ENCODE peak calls at places on chromosomes 6 and 20, in nine cellular contexts. B is activated naive CD8-positive, alpha-beta T cell treated with anti-CD3 and anti-CD28 coated beads for 36 hours; N is cardiac fibroblast; R is nucleus accumbens; H is GM04504; L is iPS-NIHi11; G is fibroblast of the conjunctiva; D is NCI-H187 treated with DMSO at 0.1 percent for 48 hours; Q is activated T-helper 1 cell treated with anti-CD3 and anti-CD28 coated beads, Interleukin-12 subunit alpha, Interleukin-12 subunit beta, Interleukin-2, Interleukin-4 antibody, amounts not matched to agents 30 ng/mL and 10 ng/mL and 1 ng/mL, durations not matched to agents 14 hours and 24 hours and 36 hours. E is an unnamed sample.
A peak's percentile ranks its signal among the peaks of the same experiment; 100 is the strongest.

GRCh38 chr6:27873101-27874030 is 38.8 kb downstream of the OR2B2 start:
- DNase-seq in B (peak; percentile 78), N (peak; percentile 86), R (no peak), H (no peak), L (no peak), G (peak; percentile 90), D (peak; percentile 59), Q (peak; percentile 78), E (peak; percentile 78)

GRCh38 chr6:151647871-151648639 is 154.2 kb downstream of the CCDC170 start:
- DNase-seq in B (peak; percentile 10), N (peak; percentile 1), R (no peak), H (no peak), L (peak; percentile 53), G (no peak), D (no peak), Q (no peak), E (no peak)

GRCh38 chr6:26205161-26205624 is 118.0 kb downstream of the HFE start:
- DNase-seq in B (peak; percentile 84), N (peak; percentile 93), R (peak; percentile 68), H (peak; percentile 66), L (peak; percentile 38), G (peak; percentile 82), D (peak; percentile 38), Q (peak; percentile 78), E (peak; percentile 90)

GRCh38 chr20:46709459-46710148 is at the start of gene SLC2A10:
- DNase-seq in B (peak; percentile 7), N (peak; percentile 70), R (peak; percentile 43), H (peak; percentile 37), L (peak; percentile 86), G (peak; percentile 21), D (no peak), Q (no peak), E (peak; percentile 72)

GRCh38 chr20:46308258-46309157 is at the start of gene CDH22:
- DNase-seq in B (peak; percentile 44), N (peak; percentile 32), R (peak; percentile 73), H (no peak), L (peak; percentile 83), G (no peak), D (no peak), Q (no peak), E (peak; percentile 22)

GRCh38 chr6:44061375-44062104 is 65.7 kb downstream of the MRPL14 start:
- DNase-seq in B (no peak), N (no peak), R (no peak), H (no peak), L (no peak), G (no peak), D (no peak), Q (no peak), E (peak; percentile 31)

GRCh38 chr6:118959903-118960302 is 24.9 kb upstream of the MCM9 start:
- DNase-seq in B (no peak), N (no peak), R (no peak), H (no peak), L (no peak), G (no peak), D (no peak), Q (no peak), E (no peak)

GRCh38 chr20:33914871-33915270 is 78.8 kb upstream of the RALY start:
- DNase-seq in B (peak; percentile 16), N (peak; percentile 43), R (no peak), H (no peak), L (peak; percentile 44), G (no peak), D (no peak), Q (peak; percentile 10), E (no peak)

GRCh38 chr6:4687656-4687988 is 88.6 kb upstream of the CDYL start:
- DNase-seq in B (no peak), N (no peak), R (no peak), H (no peak), L (no peak), G (no peak), D (no peak), Q (no peak), E (no peak)

GRCh38 chr20:4989570-4989969 is 11.7 kb downstream of the SLC23A2 start:
- DNase-seq in B (peak; percentile 31), N (no peak), R (no peak), H (no peak), L (no peak), G (no peak), D (no peak), Q (no peak), E (no peak)

GRCh38 chr6:141550471-141550870 is 582.3 kb upstream of the GJE1 start:
- DNase-seq in B (no peak), N (no peak), R (no peak), H (no peak), L (no peak), G (no peak), D (no peak), Q (no peak), E (no peak)

GRCh38 chr6:75283907-75284284 is 696 bp downstream of the TMEM30A start:
- DNase-seq in B (no peak), N (no peak), R (no peak), H (no peak), L (no peak), G (no peak), D (no peak), Q (no peak), E (no peak)

GRCh38 chr6:14282326-14282725 is 164.8 kb downstream of the CD83 start:
- DNase-seq in B (no peak), N (no peak), R (no peak), H (no peak), L (no peak), G (no peak), D (no peak), Q (no peak), E (no peak)

GRCh38 chr20:4318891-4319290 is 303.5 kb upstream of the RNF24 start:
- DNase-seq in B (no peak), N (no peak), R (no peak), H (no peak), L (no peak), G (no peak), D (no peak), Q (no peak), E (peak; percentile 79)

GRCh38 chr20:39553120-39553519 is 591.0 kb downstream of the DHX35 start:
- DNase-seq in B (no peak), N (no peak), R (no peak), H (no peak), L (no peak), G (no peak), D (no peak), Q (no peak), E (no peak)

GRCh38 chr6:144351741-144352140 is 66.6 kb downstream of the UTRN start:
- DNase-seq in B (no peak), N (no peak), R (no peak), H (no peak), L (no peak), G (no peak), D (no peak), Q (no peak), E (no peak)

GRCh38 chr6:34301408-34301807 is 52.6 kb upstream of the SMIM29 start:
- DNase-seq in B (no peak), N (peak; percentile 98), R (no peak), H (no peak), L (no peak), G (peak; percentile 91), D (no peak), Q (no peak), E (peak; percentile 40)

GRCh38 chr6:30322527-30323501 is 3.9 kb upstream of the TRIM39 start:
- DNase-seq in B (no peak), N (peak; percentile 46), R (no peak), H (peak; percentile 20), L (no peak), G (peak; percentile 46), D (no peak), Q (no peak), E (peak; percentile 66)

GRCh38 chr20:10447028-10447427 is 11.9 kb downstream of the SLX4IP start:
- DNase-seq in B (peak; percentile 52), N (peak; percentile 72), R (no peak), H (no peak), L (peak; percentile 24), G (peak; percentile 69), D (no peak), Q (peak; percentile 27), E (peak; percentile 72)

GRCh38 chr6:157037165-157037564 is 260.0 kb downstream of the ARID1B start:
- DNase-seq in B (no peak), N (no peak), R (no peak), H (no peak), L (no peak), G (no peak), D (no peak), Q (no peak), E (no peak)

GRCh38 chr20:53613748-53614147 is 20.1 kb upstream of the ZNF217 start:
- DNase-seq in B (no peak), N (peak; percentile 12), R (no peak), H (no peak), L (no peak), G (no peak), D (no peak), Q (no peak), E (peak; percentile 74)

GRCh38 chr6:113616875-113617274 is 240.3 kb upstream of the MARCKS start:
- DNase-seq in B (no peak), N (no peak), R (no peak), H (no peak), L (no peak), G (no peak), D (no peak), Q (no peak), E (no peak)

GRCh38 chr6:138647006-138647405 is 126.6 kb upstream of the CCDC28A start:
- DNase-seq in B (no peak), N (peak; percentile 84), R (no peak), H (peak; percentile 74), L (no peak), G (peak; percentile 59), D (no peak), Q (no peak), E (peak; percentile 76)

GRCh38 chr6:111625511-111626331 is 20.0 kb upstream of the TRAF3IP2 start:
- DNase-seq in B (peak; percentile 10), N (peak; percentile 51), R (peak; percentile 48), H (no peak), L (no peak), G (peak; percentile 79), D (no peak), Q (no peak), E (peak; percentile 58)

GRCh38 chr20:309306-309840 is 12.0 kb downstream of the ZCCHC3 start:
- DNase-seq in B (no peak), N (peak; percentile 66), R (no peak), H (no peak), L (no peak), G (no peak), D (no peak), Q (no peak), E (peak; percentile 48)